ENCODE peak calls at places on chromosomes 13 and 19, in six cellular contexts. One of them, this sample, is unnamed.

GRCh38 chr13:114102521-114103288 is 29.7 kb downstream of the RASA3 start:
- DNase-seq in mesenchymal stem cell: no peak
- DNase-seq in IMR-90: no peak
- DNase-seq in trophoblast cell: no peak
- DNase-seq in H9: no peak
- DNase-seq in H1: no peak
- DNase-seq in this sample: no peak

GRCh38 chr19:18717601-18718000 is 34.1 kb downstream of the CRTC1 start:
- DNase-seq in mesenchymal stem cell: no peak
- DNase-seq in IMR-90: no peak
- DNase-seq in trophoblast cell: no peak
- DNase-seq in H9: peak
- DNase-seq in H1: no peak
- DNase-seq in this sample: no peak

GRCh38 chr13:26518433-26519084 is 38.9 kb upstream of the WASF3 start:
- DNase-seq in mesenchymal stem cell: no peak
- DNase-seq in IMR-90: no peak
- DNase-seq in trophoblast cell: no peak
- DNase-seq in H9: no peak
- DNase-seq in H1: no peak
- DNase-seq in this sample: peak

GRCh38 chr19:33622809-33623511 is 1.2 kb downstream of the CHST8 start:
- DNase-seq in mesenchymal stem cell: no peak
- DNase-seq in IMR-90: no peak
- DNase-seq in trophoblast cell: no peak
- DNase-seq in H9: no peak
- DNase-seq in H1: no peak
- DNase-seq in this sample: peak

GRCh38 chr19:32200312-32201038 is 144.9 kb upstream of the ZNF507 start:
- DNase-seq in mesenchymal stem cell: no peak
- DNase-seq in IMR-90: no peak
- DNase-seq in trophoblast cell: no peak
- DNase-seq in H9: no peak
- DNase-seq in H1: no peak
- DNase-seq in this sample: no peak

GRCh38 chr19:45640849-45641273 is 1.7 kb upstream of the EML2 start:
- DNase-seq in mesenchymal stem cell: no peak
- DNase-seq in IMR-90: no peak
- DNase-seq in trophoblast cell: peak
- DNase-seq in H9: peak
- DNase-seq in H1: no peak
- DNase-seq in this sample: no peak

GRCh38 chr13:73661066-73661465 is 473.1 kb downstream of the KLF12 start:
- DNase-seq in mesenchymal stem cell: no peak
- DNase-seq in IMR-90: no peak
- DNase-seq in trophoblast cell: no peak
- DNase-seq in H9: no peak
- DNase-seq in H1: no peak
- DNase-seq in this sample: no peak

GRCh38 chr19:19268453-19269385 is 4.4 kb downstream of the TM6SF2 start:
- DNase-seq in mesenchymal stem cell: no peak
- DNase-seq in IMR-90: no peak
- DNase-seq in trophoblast cell: no peak
- DNase-seq in H9: no peak
- DNase-seq in H1: no peak
- DNase-seq in this sample: no peak

GRCh38 chr19:50465986-50466771 is 10.1 kb upstream of the EMC10 start:
- DNase-seq in mesenchymal stem cell: peak
- DNase-seq in IMR-90: no peak
- DNase-seq in trophoblast cell: peak
- DNase-seq in H9: peak
- DNase-seq in H1: no peak
- DNase-seq in this sample: no peak
- H2AFZ ChIP-seq in mesenchymal stem cell: no peak
- H2AFZ ChIP-seq in IMR-90: no peak
- H2AFZ ChIP-seq in trophoblast cell: peak
- H2AFZ ChIP-seq in H9: no peak
- H2AFZ ChIP-seq in H1: peak
- H2AFZ ChIP-seq in this sample: peak

GRCh38 chr19:50916069-50916468 is 4.9 kb upstream of the KLK4 start:
- DNase-seq in mesenchymal stem cell: no peak
- DNase-seq in IMR-90: no peak
- DNase-seq in trophoblast cell: no peak
- DNase-seq in H9: no peak
- DNase-seq in H1: no peak
- DNase-seq in this sample: no peak
- H2AK5ac ChIP-seq in mesenchymal stem cell: no peak
- H2AK5ac ChIP-seq in IMR-90: no peak
- H2AK5ac ChIP-seq in trophoblast cell: no peak
- H2AK5ac ChIP-seq in H9: no peak
- H2AK5ac ChIP-seq in H1: no peak
- H2AK5ac ChIP-seq in this sample: no peak

DNA sequence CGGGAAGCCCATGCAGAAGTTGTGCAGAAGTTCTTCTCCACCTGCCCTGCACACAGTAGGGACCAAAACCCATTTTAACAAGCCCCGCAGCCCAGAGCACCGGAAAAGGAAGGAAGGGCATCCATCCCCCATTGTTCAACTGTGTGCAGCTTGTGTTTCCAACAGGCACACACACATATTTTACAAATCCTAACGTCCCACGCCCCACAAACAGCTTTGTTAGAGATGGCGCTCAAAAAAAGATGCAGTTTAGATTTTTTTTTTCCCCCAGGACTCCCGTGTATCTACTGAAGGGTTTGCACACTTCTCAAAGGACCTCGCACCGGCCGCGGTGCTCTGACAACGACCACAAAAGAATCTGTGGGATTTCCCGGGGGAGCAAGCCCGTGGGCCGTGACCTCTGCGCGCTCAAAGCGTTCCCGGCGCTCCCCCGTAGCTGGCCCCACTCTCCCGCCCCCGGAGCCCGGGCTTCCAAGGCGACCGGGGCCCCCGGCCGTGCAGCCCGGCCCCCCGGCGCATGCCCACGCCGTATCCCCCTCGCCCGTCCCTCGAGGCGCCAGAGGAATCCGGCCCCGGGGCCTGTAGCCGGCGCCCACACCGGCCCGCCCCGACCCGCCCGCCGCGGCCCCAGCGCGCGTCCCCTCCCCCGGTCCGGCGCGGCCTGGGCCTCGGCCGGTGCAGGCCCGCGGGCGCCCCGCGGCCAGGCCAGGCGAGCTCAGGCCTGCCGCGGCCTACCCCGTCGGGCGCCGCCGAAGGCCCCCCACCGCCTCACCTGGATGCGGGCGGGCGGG is 523 bp downstream of the ELAVL1 start:
- DNase-seq in mesenchymal stem cell: peak
- DNase-seq in IMR-90: peak
- DNase-seq in trophoblast cell: peak
- DNase-seq in H9: no peak
- DNase-seq in H1: no peak
- DNase-seq in this sample: no peak
- H2AFZ ChIP-seq in mesenchymal stem cell: peak
- H2AFZ ChIP-seq in IMR-90: peak
- H2AFZ ChIP-seq in trophoblast cell: no peak
- H2AFZ ChIP-seq in H9: no peak
- H2AFZ ChIP-seq in H1: no peak
- H2AFZ ChIP-seq in this sample: peak

DNA sequence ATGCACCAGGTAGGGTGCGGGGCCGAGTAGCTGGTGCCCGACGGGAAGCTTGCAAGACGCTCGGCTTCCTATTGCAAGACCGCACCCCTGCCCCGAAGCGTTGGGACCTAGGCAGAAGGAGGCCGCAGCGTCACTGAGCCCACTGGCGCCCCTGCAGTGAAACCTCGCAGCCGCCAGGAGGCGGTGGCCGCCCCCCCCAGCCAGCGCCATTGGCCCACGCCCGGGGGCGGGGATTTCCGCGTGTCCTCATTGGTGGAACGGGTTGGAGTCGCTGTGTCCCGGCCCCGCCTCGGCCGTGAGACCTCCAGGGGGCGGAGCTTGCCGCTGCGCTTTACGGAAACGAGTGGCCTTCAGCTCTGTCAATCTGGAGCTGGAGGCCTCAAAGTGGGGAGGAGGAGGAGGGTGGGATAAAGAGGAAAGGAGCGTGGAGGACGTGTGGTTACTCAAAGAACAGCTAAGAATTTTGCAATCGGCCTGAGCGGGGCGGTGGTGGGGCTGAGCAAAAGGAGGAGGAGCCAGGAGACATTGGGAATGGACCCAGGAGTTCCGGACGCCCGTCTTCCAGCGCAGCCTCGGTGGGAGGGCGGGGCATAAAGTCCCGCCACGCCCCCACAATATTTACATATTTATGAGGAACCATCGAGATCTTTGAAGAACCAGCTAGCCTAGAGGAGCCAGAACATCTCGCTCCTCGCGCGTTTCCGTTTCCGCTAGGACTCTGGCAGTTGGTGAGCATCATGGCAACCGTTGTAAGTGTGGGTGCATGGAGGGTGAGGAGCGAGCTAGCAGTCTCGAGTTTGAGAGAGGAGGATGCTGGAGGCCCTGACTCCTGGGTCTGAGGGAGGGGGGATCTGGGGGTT is at the start of the genes GYS1 and RUVBL2:
- DNase-seq in mesenchymal stem cell: peak
- DNase-seq in IMR-90: peak
- DNase-seq in trophoblast cell: peak
- DNase-seq in H9: peak
- DNase-seq in H1: peak
- DNase-seq in this sample: peak
- H2AK5ac ChIP-seq in mesenchymal stem cell: peak
- H2AK5ac ChIP-seq in IMR-90: peak
- H2AK5ac ChIP-seq in trophoblast cell: peak
- H2AK5ac ChIP-seq in H9: no peak
- H2AK5ac ChIP-seq in H1: no peak
- H2AK5ac ChIP-seq in this sample: peak

DNA sequence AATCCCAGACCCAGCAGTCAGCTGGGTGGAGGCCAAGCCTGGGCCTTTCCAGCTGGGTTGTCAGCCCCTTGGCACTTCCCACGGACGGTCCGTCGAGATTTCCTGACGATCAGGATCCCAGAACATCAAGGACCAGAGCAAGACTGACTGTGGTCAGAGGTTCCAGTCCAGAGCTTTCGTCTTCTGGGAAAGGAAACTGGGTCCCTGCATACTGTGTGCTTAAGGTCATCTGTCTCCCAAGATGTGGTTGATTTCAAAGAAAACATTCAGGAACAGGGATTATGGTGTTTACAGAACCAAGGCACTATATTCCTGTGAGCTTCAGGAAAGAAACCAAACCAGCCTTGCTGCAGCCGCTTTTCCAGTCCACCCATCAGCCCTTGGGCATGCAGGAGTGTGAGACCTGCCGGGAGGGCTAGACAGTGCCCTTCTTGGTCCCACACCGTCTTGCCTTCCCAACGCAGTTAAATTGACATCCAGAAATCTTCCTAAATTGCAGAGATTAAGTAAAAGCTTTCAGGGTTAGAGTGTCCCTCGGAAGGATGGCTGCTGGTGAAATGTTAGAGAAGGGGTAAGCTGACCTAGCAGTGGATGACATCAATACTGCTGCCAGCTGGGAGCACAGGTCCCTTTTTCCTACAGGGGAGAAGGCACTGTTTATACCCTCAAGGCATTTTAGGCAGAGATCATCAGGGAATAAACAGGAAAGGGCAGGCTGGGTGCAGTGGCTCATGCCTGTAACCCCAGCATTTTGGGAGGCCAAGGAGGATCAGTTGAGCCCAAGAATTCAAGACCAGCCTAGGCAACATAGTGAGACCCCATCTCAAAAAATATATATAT is 5.0 kb upstream of the C19orf33 start:
- DNase-seq in mesenchymal stem cell: peak
- DNase-seq in IMR-90: peak
- DNase-seq in trophoblast cell: no peak
- DNase-seq in H9: no peak
- DNase-seq in H1: no peak
- DNase-seq in this sample: no peak
- H2AFZ ChIP-seq in mesenchymal stem cell: no peak
- H2AFZ ChIP-seq in IMR-90: peak
- H2AFZ ChIP-seq in trophoblast cell: no peak
- H2AFZ ChIP-seq in H9: no peak
- H2AFZ ChIP-seq in H1: no peak
- H2AFZ ChIP-seq in this sample: no peak

GRCh38 chr19:49497047-49497789 is 984 bp downstream of the RPS11 start:
- DNase-seq in mesenchymal stem cell: peak
- DNase-seq in IMR-90: peak
- DNase-seq in trophoblast cell: peak
- DNase-seq in H9: peak
- DNase-seq in H1: no peak
- DNase-seq in this sample: no peak

GRCh38 chr19:49497790-49498106 is 1.5 kb downstream of the RPS11 start:
- DNase-seq in mesenchymal stem cell: no peak
- DNase-seq in IMR-90: no peak
- DNase-seq in trophoblast cell: no peak
- DNase-seq in H9: no peak
- DNase-seq in H1: no peak
- DNase-seq in this sample: no peak

GRCh38 chr19:49498475-49498874 is 2.2 kb downstream of the RPS11 start:
- DNase-seq in mesenchymal stem cell: no peak
- DNase-seq in IMR-90: no peak
- DNase-seq in trophoblast cell: no peak
- DNase-seq in H9: no peak
- DNase-seq in H1: no peak
- DNase-seq in this sample: no peak

GRCh38 chr19:49499030-49499670 is 2.9 kb downstream of the RPS11 start:
- DNase-seq in mesenchymal stem cell: no peak
- DNase-seq in IMR-90: no peak
- DNase-seq in trophoblast cell: no peak
- DNase-seq in H9: no peak
- DNase-seq in H1: no peak
- DNase-seq in this sample: no peak

DNA sequence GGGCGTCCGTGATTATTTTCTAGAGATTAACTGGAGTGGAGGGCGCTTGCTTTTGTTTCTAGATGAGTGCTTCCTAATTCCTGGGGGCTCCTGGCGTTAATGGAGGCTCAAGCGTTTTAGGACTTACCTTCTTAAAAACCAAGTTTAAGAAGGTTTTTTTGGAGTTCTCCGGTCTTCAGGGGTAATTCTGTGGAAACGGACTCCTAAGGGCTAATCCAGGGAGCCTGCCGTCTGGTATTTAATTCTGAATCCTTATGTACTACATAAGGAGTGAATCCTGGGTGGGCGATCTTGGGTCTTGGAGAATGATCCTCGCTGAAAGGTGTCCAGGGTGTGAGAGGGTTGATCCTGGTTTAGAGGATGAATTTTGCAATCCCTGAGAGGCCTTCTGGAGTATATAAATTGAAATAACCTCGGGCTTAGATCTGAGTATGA is 357 bp downstream of the RPS11 start:
- DNase-seq in mesenchymal stem cell: no peak
- DNase-seq in IMR-90: no peak
- DNase-seq in trophoblast cell: no peak
- DNase-seq in H9: no peak
- DNase-seq in H1: no peak
- DNase-seq in this sample: no peak
- H2AK5ac ChIP-seq in mesenchymal stem cell: peak
- H2AK5ac ChIP-seq in IMR-90: peak
- H2AK5ac ChIP-seq in trophoblast cell: peak
- H2AK5ac ChIP-seq in H9: no peak
- H2AK5ac ChIP-seq in H1: no peak
- H2AK5ac ChIP-seq in this sample: no peak

DNA sequence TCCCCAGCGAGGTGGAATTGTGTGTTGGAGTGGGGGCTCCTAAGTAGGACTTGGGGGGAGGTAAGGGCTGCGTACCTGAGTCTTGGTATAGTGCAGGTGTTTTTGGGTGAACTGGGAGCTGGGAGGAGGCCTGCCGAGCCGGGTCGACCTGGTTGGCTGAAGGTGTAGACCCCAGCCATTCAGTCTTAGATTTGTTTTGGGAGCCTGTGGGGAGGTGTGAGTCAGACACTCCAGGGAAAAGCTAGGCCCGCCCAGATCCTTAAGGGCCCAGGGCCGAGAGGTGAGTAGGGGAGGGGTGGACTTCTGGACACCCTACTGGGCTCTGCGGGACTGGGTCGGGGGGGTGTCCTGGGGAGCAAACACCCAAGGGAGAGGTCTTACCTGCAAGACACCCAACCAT is 935 bp downstream of the CRB3 start:
- DNase-seq in mesenchymal stem cell: no peak
- DNase-seq in IMR-90: no peak
- DNase-seq in trophoblast cell: no peak
- DNase-seq in H9: no peak
- DNase-seq in H1: no peak
- DNase-seq in this sample: no peak
- H2AFZ ChIP-seq in mesenchymal stem cell: no peak
- H2AFZ ChIP-seq in IMR-90: no peak
- H2AFZ ChIP-seq in trophoblast cell: no peak
- H2AFZ ChIP-seq in H9: no peak
- H2AFZ ChIP-seq in H1: no peak
- H2AFZ ChIP-seq in this sample: no peak

This sample was measured in neuronal stem cell.